ENCODE peak calls at places on chromosomes 1 and 21, in eight cellular contexts. L, H, M, P, N, X, S and T are unnamed samples.

GRCh38 chr1:117600966-117601365 is 4.9 kb upstream of the TENT5C start:
- DNase-seq in L (no peak), H (no peak), M (no peak), P (no peak), N (no peak), X (no peak), S (no peak), T (no peak)

GRCh38 chr21:33171584-33172169 is 58.1 kb upstream of the IFNAR2 start:
- DNase-seq in L (no peak), H (no peak), M (no peak), P (no peak), N (no peak), X (no peak), S (no peak), T (no peak)

GRCh38 chr1:172638885-172639831 is 19.7 kb upstream of the FASLG start:
- DNase-seq in L (peak; percentile 38), H (peak; percentile 63), M (peak; percentile 69), P (no peak), N (no peak), X (peak; percentile 26), S (peak; percentile 46), T (no peak)

GRCh38 chr21:46550511-46550941 is 54.4 kb downstream of the S100B start:
- DNase-seq in L (no peak), H (no peak), M (peak; percentile 96), P (no peak), N (no peak), X (no peak), S (peak; percentile 70), T (no peak)

GRCh38 chr1:152182431-152182830 is 23.4 kb upstream of the RPTN start:
- DNase-seq in L (no peak), H (no peak), M (no peak), P (no peak), N (no peak), X (no peak), S (no peak), T (no peak)

GRCh38 chr1:23772049-23772853 is 6.0 kb upstream of the PITHD1 start:
- DNase-seq in L (peak; percentile 71), H (peak; percentile 67), M (peak; percentile 58), P (peak; percentile 82), N (peak; percentile 96), X (peak; percentile 26), S (peak; percentile 88), T (peak; percentile 78)

GRCh38 chr1:97008226-97008625 is 286.6 kb downstream of the PTBP2 start:
- DNase-seq in L (no peak), H (no peak), M (no peak), P (no peak), N (no peak), X (no peak), S (no peak), T (no peak)

GRCh38 chr1:1299686-1300351 is 7.9 kb downstream of the ACAP3 start:
- DNase-seq in L (no peak), H (no peak), M (no peak), P (no peak), N (no peak), X (no peak), S (no peak), T (no peak)

GRCh38 chr1:101371259-101371658 is 134.4 kb downstream of the S1PR1 start:
- DNase-seq in L (no peak), H (no peak), M (peak; percentile 19), P (no peak), N (no peak), X (peak; percentile 30), S (no peak), T (no peak)

GRCh38 chr1:111739984-111740765 is 980 bp upstream of the INKA2 start:
- DNase-seq in L (no peak), H (no peak), M (peak; percentile 13), P (peak; percentile 74), N (peak; percentile 68), X (no peak), S (no peak), T (peak; percentile 80)

GRCh38 chr1:205025239-205025638 is 17.8 kb upstream of the CNTN2 start:
- DNase-seq in L (no peak), H (no peak), M (no peak), P (no peak), N (no peak), X (no peak), S (no peak), T (no peak)

GRCh38 chr1:232751393-232752140 is 53.6 kb upstream of the MAP10 start:
- DNase-seq in L (no peak), H (no peak), M (no peak), P (no peak), N (no peak), X (no peak), S (no peak), T (no peak)

GRCh38 chr1:7784492-7785071 is 491 bp downstream of the PER3 start:
- DNase-seq in L (no peak), H (no peak), M (no peak), P (no peak), N (peak; percentile 38), X (no peak), S (no peak), T (no peak)